ENCODE peak calls at places on chromosomes 6 and 20, in ten cellular contexts. P is CD4-positive, alpha-beta T cell; N is brain microvascular endothelial cell; D is fibroblast of pulmonary artery; R is bronchial epithelial cell; T is psoas muscle; B is lower lobe of right lung; L is astrocyte of the spinal cord; K is A549; S is colonic mucosa. M is an unnamed sample.

GRCh38 chr20:16475225-16475624 is 98.0 kb downstream of the KIF16B start:
- DNase-seq in P (no peak), N (peak), D (peak), R (no peak), T (no peak), B (no peak), L (peak), K (no peak), S (no peak), M (no peak)

GRCh38 chr20:11799131-11799800 is 118.4 kb upstream of the BTBD3 start:
- DNase-seq in P (no peak), N (no peak), D (no peak), R (peak), T (no peak), B (no peak), L (no peak), K (no peak), S (no peak), M (no peak)

GRCh38 chr6:150730801-150731445 is 131.2 kb downstream of the PLEKHG1 start:
- DNase-seq in P (no peak), N (no peak), D (no peak), R (no peak), T (no peak), B (no peak), L (no peak), K (no peak), S (peak), M (no peak)

GRCh38 chr6:43769526-43770416 is at the start of gene VEGFA:
- DNase-seq in P (peak), N (peak), D (peak), R (peak), T (peak), B (peak), L (peak), K (peak), S (peak), M (peak)

GRCh38 chr6:139570166-139570565 is 195.7 kb upstream of the CITED2 start:
- DNase-seq in P (no peak), N (no peak), D (no peak), R (no peak), T (no peak), B (no peak), L (no peak), K (no peak), S (no peak), M (no peak)

GRCh38 chr20:59043698-59044097 is 1.1 kb upstream of the PRELID3B start:
- DNase-seq in P (no peak), N (no peak), D (no peak), R (peak), T (no peak), B (no peak), L (no peak), K (no peak), S (no peak), M (no peak)

GRCh38 chr20:61556116-61556515 is 304.1 kb downstream of the CDH4 start:
- DNase-seq in P (no peak), N (peak), D (peak), R (peak), T (no peak), B (no peak), L (peak), K (peak), S (no peak), M (peak)

GRCh38 chr6:140319209-140319608 is 944.8 kb upstream of the CITED2 start:
- DNase-seq in P (no peak), N (peak), D (peak), R (no peak), T (no peak), B (no peak), L (peak), K (no peak), S (no peak), M (no peak)

GRCh38 chr6:34373511-34373910 is 19.0 kb downstream of the NUDT3 start:
- DNase-seq in P (no peak), N (no peak), D (no peak), R (no peak), T (no peak), B (no peak), L (no peak), K (no peak), S (no peak), M (no peak)

GRCh38 chr6:91185072-91185471 is 598.2 kb upstream of the MAP3K7 start:
- DNase-seq in P (no peak), N (no peak), D (no peak), R (no peak), T (no peak), B (no peak), L (no peak), K (no peak), S (no peak), M (no peak)

GRCh38 chr6:44452725-44453124 is 65.2 kb downstream of the CDC5L start:
- DNase-seq in P (no peak), N (peak), D (peak), R (peak), T (no peak), B (no peak), L (peak), K (no peak), S (no peak), M (peak)

DNA sequence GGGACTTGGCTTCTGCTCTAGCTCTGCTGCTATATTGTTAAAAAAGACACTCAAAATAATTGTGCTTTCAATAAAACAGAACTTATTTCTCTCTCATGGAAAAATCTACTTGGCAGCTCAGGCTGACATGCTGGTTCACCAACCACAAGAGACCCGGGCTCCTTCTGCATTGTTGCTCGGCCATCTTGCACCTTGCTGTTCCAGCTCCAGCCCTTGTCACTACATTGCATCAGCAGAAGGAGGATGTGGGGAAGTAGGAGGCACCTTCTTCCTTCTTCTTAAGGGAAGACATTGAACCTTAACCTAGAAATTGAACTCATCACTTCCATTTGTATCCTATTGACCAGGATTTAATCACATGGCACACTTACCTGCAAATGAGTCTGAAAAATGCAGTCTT is 6.6 kb upstream of the C20orf202 start:
- DNase-seq in P (no peak), N (no peak), D (no peak), R (no peak), T (no peak), B (no peak), L (no peak), K (no peak), S (no peak), M (no peak)
- TF ChIP-seq CTCF in P (no peak), N (no peak), D (no peak), R (no peak), T (no peak), B (no peak), L (no peak), K (no peak), S (no peak), M (no peak)

GRCh38 chr6:157380458-157380778 is 572 bp upstream of the ZDHHC14 start:
- DNase-seq in P (peak), N (no peak), D (no peak), R (no peak), T (no peak), B (peak), L (no peak), K (no peak), S (no peak), M (no peak)

GRCh38 chr6:157381631-157382621 is 936 bp downstream of the ZDHHC14 start:
- DNase-seq in P (peak), N (peak), D (peak), R (peak), T (peak), B (peak), L (peak), K (peak), S (peak), M (peak)

GRCh38 chr6:157383471-157383870 is 2.5 kb downstream of the ZDHHC14 start:
- DNase-seq in P (no peak), N (no peak), D (no peak), R (no peak), T (no peak), B (no peak), L (no peak), K (no peak), S (no peak), M (no peak)

GRCh38 chr6:157379656-157380457 is 1.1 kb upstream of the ZDHHC14 start:
- DNase-seq in P (peak), N (peak), D (peak), R (peak), T (peak), B (peak), L (peak), K (peak), S (peak), M (peak)

DNA sequence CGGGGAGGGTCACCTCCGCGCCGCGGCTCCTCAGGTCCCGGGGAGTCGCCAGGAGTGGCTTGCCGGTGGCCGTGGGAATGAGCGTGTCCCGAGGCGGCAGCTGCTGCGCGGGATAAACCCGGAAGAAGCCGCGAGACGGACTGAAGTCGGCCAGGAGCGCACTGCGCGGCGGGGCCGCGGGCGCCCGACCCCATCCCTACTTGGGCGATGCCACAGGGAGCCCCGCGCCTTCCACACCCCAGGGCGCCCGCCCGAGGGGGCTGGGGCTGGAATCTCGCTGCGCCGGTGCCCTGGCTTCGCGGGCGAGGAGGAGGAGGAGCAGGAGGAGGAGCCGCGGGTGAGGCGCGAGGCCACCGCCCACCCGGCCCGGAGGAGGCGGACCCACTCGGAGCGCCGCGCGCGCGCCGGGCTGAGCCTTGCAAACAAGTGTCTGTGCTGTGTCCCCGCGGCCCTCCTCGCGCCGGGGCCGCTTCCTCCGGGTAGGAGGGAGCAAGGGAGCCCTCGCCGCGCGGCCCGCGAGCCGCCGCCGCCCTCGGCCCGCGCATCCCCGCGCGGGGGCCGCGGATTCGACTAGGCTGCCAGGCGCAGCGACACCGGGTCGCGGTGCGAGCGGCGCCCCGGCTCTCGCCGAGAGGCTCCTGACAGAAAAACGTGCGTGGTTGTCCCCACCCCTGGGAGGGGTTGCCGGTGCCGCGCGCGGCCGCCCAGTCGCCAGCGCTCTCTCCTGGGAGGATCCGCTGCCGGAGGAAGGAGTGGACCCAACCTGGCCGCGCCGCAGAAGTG is at the start of gene ZDHHC14:
- DNase-seq in P (peak), N (peak), D (peak), R (peak), T (peak), B (peak), L (peak), K (peak), S (peak), M (peak)
- TF ChIP-seq CTCF in P (no peak), N (no peak), D (no peak), R (no peak), T (no peak), B (no peak), L (no peak), K (no peak), S (no peak), M (no peak)

GRCh38 chr6:77034161-77034560 is 429.1 kb downstream of the HTR1B start:
- DNase-seq in P (no peak), N (peak), D (peak), R (peak), T (no peak), B (no peak), L (peak), K (no peak), S (no peak), M (peak)
- TF ChIP-seq CTCF in P (no peak), N (no peak), D (no peak), R (no peak), T (no peak), B (no peak), L (no peak), K (no peak), S (no peak), M (no peak)

GRCh38 chr6:155530219-155530834 is 74.7 kb upstream of the NOX3 start:
- DNase-seq in P (no peak), N (peak), D (peak), R (peak), T (no peak), B (no peak), L (peak), K (no peak), S (no peak), M (peak)
- TF ChIP-seq CTCF in P (peak), N (peak), D (peak), R (peak), T (peak), B (peak), L (peak), K (peak), S (peak), M (peak)

DNA sequence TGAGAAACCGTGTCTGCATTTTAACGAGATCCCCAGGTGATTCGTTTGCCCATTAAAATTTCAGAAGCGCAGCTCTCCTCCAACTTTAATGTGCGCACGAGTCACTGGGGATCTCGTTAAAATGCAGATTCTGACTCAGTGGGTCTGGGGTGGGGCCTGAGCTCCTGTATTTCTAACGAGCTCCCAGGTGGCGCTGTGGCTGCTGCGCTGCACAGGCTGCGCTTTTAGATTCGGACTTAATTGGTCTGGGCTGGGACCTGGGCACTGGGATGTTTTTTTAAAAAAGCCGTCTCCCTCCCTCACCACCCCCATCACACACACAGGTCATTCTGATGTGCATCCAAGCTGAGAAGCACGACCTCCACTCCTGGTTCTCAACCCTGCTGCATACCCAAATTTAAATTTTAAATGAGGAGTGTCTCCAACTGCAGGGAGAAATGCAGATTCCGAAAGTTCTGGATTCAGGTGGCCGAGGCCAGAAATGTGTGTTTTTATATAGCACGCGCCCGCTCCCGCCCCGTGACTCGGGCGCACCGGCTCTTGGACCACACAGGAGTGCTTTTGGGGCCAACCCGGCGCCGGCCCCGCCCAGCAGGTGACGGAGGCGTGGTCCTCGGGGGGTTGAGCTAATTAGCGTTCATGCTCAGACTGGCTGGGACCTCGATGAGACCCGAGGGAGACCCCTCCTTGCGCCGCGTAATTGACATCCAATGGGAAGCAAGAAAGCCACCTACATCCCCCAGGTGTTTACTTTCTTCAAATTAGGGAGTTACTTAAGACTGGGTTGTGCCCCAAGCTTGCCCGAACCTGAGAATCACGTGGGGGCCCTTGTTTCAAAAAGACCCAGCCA is 85.8 kb downstream of the ZFP64 start:
- DNase-seq in P (no peak), N (peak), D (peak), R (peak), T (no peak), B (no peak), L (peak), K (peak), S (no peak), M (peak)
- TF ChIP-seq CTCF in P (no peak), N (peak), D (peak), R (peak), T (no peak), B (no peak), L (peak), K (peak), S (no peak), M (peak)